ENCODE peak calls at places on chromosomes 2 and 18, in six cellular contexts. U is pancreas; A is effector memory CD4-positive, alpha-beta T cell; Q is kidney; P is Peyer's patch; O is esophagus squamous epithelium. D is an unnamed sample. For H3K4me1, the result is how much of the 10 kb centered on the place peaks cover.

GRCh38 chr2:71303849-71304248 is 27.7 kb upstream of the ZNF638 start:
- DNase-seq in P (no peak), U (no peak), Q (no peak), O (no peak), A (no peak), D (no peak)

GRCh38 chr2:217223222-217223930 is 363.5 kb upstream of the TNP1 start:
- DNase-seq in U (no peak), A (no peak), P (no peak), Q (no peak), O (no peak), D (peak)

GRCh38 chr18:498901-499300 is 1.6 kb downstream of the COLEC12 start:
- DNase-seq in A (no peak), Q (no peak), U (no peak), O (no peak), P (no peak), D (no peak)

GRCh38 chr2:86671304-86671981 is 47.8 kb upstream of the RNF103 start:
- DNase-seq in U (peak), Q (no peak), P (no peak), A (no peak), O (no peak), D (no peak)

GRCh38 chr2:118832071-118832790 is 15.2 kb downstream of the EN1 start:
- DNase-seq in P (no peak), U (no peak), Q (no peak), O (no peak), A (no peak), D (no peak)

GRCh38 chr2:207768168-207768890 is 1.4 kb downstream of the FZD5 start:
- DNase-seq in Q (peak), P (peak), A (no peak), U (peak), O (no peak), D (peak)

GRCh38 chr2:238160206-238161129 is 1.7 kb downstream of the ERFE start:
- DNase-seq in P (peak), Q (peak), A (no peak), O (no peak), U (no peak), D (no peak)

GRCh38 chr2:232588680-232589585 is 38.4 kb downstream of the EIF4E2 start:
- DNase-seq in A (no peak), U (peak), P (no peak), O (no peak), Q (peak), D (no peak)

GRCh38 chr2:223084873-223085272 is 32.9 kb downstream of the KCNE4 start:
- DNase-seq in U (peak), O (no peak), A (no peak), Q (no peak), P (no peak), D (no peak)

GRCh38 chr2:205775091-205775876 is 93.0 kb downstream of the NRP2 start:
- DNase-seq in O (no peak), Q (no peak), U (no peak), P (no peak), A (no peak), D (no peak)
- H3K27ac ChIP-seq in O (peak), Q (no peak), U (no peak), P (no peak), A (no peak), D (no peak)

GRCh38 chr18:77098554-77099174 is 33.9 kb downstream of the MBP start:
- DNase-seq in O (no peak), U (no peak), P (no peak), Q (no peak), A (no peak), D (no peak)

GRCh38 chr18:77098033-77098432 is 34.5 kb downstream of the MBP start:
- DNase-seq in Q (no peak), U (no peak), O (no peak), A (no peak), P (no peak), D (no peak)

GRCh38 chr18:77096031-77096371 is 36.6 kb downstream of the MBP start:
- DNase-seq in U (no peak), A (no peak), O (no peak), P (no peak), Q (no peak), D (no peak)

GRCh38 chr18:77095356-77096030 is 37.1 kb downstream of the MBP start:
- DNase-seq in U (no peak), P (no peak), A (no peak), O (no peak), Q (peak), D (no peak)

GRCh38 chr18:77096936-77097886 is 35.4 kb downstream of the MBP start:
- DNase-seq in P (no peak), A (no peak), O (no peak), Q (no peak), U (no peak), D (no peak)
- H3K4me3 ChIP-seq in P (no peak), A (no peak), O (no peak), Q (no peak), U (no peak), D (no peak)

GRCh38 chr18:13543811-13544732 is 182.3 kb downstream of the FAM210A start:
- DNase-seq in U (no peak), P (peak), O (no peak), A (no peak), Q (no peak), D (no peak)

GRCh38 chr18:13540783-13541182 is 185.6 kb downstream of the FAM210A start:
- DNase-seq in Q (no peak), P (peak), O (no peak), U (no peak), A (no peak), D (peak)

GRCh38 chr18:13541621-13542519 is 184.5 kb downstream of the FAM210A start:
- DNase-seq in O (no peak), U (no peak), A (no peak), P (no peak), Q (no peak), D (no peak)

GRCh38 chr18:13543144-13543543 is 183.2 kb downstream of the FAM210A start:
- DNase-seq in A (no peak), U (no peak), O (no peak), Q (no peak), P (no peak), D (no peak)

DNA sequence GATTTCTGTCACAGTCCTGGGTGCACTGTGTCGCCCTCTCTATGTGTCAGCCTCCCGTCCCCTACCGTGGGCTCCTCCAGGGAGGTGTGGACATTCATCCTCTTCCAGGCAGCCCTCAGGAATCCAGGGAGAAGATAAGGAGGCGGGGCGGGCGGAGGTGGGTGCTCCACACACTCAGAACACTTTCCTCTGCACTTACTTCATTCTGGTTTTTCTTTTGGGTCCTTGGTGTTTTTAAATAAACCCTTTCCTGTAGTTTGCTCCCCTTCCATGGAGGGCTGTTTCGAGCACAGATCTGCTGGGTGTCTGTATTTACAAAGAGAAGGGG is 183.9 kb downstream of the FAM210A start:
- DNase-seq in P (no peak), U (no peak), O (no peak), A (no peak), Q (no peak), D (no peak)
- H3K4me1 ChIP-seq in P (under half), U (under half), O (under half), A (under half), Q (under half), D (under half)

DNA sequence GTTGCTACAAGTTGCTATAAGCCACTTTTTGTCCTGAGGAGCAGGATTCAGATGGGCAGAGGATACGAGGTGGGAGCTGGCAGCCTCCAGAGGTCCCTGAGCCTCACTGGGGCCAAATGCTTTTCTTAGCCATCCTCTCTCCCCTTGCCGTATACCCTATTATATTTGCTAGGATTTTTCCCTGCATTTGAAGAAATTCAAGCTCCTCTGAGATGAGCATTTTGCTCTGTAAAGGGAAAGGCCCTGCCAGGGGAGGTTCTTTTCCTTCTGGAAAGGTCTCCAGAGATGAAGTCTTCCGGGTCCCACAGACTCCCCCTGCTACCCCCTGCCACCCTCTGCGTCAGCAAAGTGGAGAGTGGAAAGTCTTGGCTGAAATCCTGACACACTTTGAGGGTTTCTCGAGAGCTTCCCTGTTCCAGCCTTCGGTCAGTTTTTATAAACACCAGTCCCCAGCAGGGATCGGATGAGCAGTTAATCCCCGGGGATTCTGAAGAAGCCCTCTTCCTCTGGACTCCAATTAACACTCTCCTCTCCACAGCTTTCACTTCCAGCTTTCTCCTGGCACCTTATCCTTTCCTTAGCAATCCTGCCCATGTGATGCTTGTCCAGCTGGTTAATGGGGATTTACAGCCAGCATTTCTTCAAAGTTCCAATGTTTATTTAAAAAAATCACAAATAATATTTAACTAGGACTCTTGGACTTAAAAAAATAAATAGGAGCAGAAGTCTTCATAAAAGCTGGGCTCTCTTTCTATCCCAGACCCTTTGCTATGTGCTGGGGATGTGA is 13.1 kb downstream of the CYRIA start:
- DNase-seq in P (no peak), A (no peak), O (no peak), Q (no peak), U (no peak), D (no peak)
- H3K27ac ChIP-seq in P (peak), A (no peak), O (peak), Q (no peak), U (peak), D (no peak)

DNA sequence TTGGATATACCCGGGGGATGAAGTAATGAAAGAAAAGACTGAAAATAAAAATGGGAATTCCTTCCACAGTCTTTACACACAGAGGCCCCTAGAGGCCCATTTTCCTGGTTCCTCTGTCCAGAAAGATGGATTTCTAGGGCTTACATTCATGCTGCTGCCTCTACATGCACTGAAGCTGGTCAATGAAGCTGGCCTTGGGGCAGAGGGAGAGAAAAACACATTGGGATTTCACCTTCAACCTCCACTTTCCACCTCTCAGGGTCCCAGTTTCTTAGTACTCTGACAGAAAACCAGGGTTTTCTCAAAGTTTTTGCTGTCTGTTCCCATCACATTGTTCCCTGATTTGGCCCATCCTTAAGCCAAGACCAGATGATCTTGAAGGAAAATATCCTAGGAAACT is 154.6 kb upstream of the ZSWIM2 start:
- DNase-seq in P (no peak), A (no peak), U (no peak), Q (no peak), O (no peak), D (no peak)
- H3K4me3 ChIP-seq in P (no peak), A (no peak), U (peak), Q (no peak), O (peak), D (no peak)

GRCh38 chr2:163641986-163642385 is 93.8 kb downstream of the FIGN start:
- DNase-seq in U (no peak), P (no peak), O (no peak), Q (no peak), A (no peak), D (no peak)

GRCh38 chr2:163646659-163647058 is 89.1 kb downstream of the FIGN start:
- DNase-seq in P (no peak), O (no peak), A (no peak), U (no peak), Q (no peak), D (no peak)

GRCh38 chr2:163640542-163641195 is 95.1 kb downstream of the FIGN start:
- DNase-seq in Q (no peak), A (no peak), P (no peak), O (no peak), U (no peak), D (no peak)

GRCh38 chr2:163647300-163647699 is 88.5 kb downstream of the FIGN start:
- DNase-seq in Q (no peak), A (no peak), P (no peak), U (no peak), O (no peak), D (no peak)

DNA sequence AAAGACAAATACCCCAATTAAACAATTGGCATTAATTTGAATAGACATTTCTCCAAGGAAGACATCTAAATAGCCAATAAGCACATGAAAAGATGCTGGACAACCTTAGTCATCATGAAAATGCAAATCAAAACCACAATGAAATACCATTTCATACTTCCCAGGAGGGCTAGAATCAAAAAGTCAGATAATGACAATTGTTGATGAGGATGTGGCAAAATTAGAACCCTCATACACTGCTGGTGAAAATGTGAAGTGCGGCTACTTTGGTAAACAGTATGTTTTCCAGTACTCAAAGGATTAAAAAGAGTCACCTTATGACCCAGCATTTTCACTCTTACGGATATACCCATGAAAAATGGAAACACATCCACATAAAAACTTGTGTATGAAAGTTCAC is 91.6 kb downstream of the FIGN start:
- DNase-seq in P (no peak), O (no peak), U (no peak), Q (no peak), A (no peak), D (no peak)
- H3K4me1 ChIP-seq in P (under half), O (under half), U (under half), Q (under half), A (under half), D (under half)